ENCODE peak calls at places on chromosome 1, in seven cellular contexts. H, J, C, E, U, V and T are unnamed samples.

GRCh38 chr1:223102797-223103533 is 40.1 kb downstream of the TLR5 start:
- DNase-seq in H (no peak), J (no peak), C (peak; percentile 7), E (no peak), U (no peak), V (peak; percentile 75), T (peak; percentile 67)

GRCh38 chr1:24362982-24363614 is 43.9 kb downstream of the GRHL3 start:
- DNase-seq in H (no peak), J (peak; percentile 27), C (peak; percentile 96), E (peak; percentile 85), U (no peak), V (no peak), T (no peak)

GRCh38 chr1:93588206-93588605 is 93.4 kb downstream of the BCAR3 start:
- DNase-seq in H (no peak), J (no peak), C (no peak), E (peak; percentile 36), U (no peak), V (no peak), T (no peak)

GRCh38 chr1:182446033-182446669 is 3.8 kb upstream of the RGSL1 start:
- DNase-seq in H (peak; percentile 8), J (peak; percentile 51), C (peak; percentile 31), E (peak; percentile 44), U (no peak), V (peak; percentile 51), T (peak; percentile 63)

GRCh38 chr1:225962440-225962975 is 21.5 kb upstream of the LEFTY2 start:
- DNase-seq in H (peak; percentile 14), J (no peak), C (no peak), E (no peak), U (peak; percentile 31), V (no peak), T (no peak)

GRCh38 chr1:116808476-116809180 is 54.4 kb downstream of the CD2 start:
- DNase-seq in H (peak; percentile 50), J (no peak), C (peak; percentile 80), E (no peak), U (no peak), V (no peak), T (no peak)

GRCh38 chr1:151832318-151832984 is 849 bp upstream of the RORC start:
- DNase-seq in H (no peak), J (no peak), C (peak; percentile 69), E (no peak), U (no peak), V (peak; percentile 84), T (peak; percentile 94)

GRCh38 chr1:23196627-23197328 is 20.5 kb downstream of the HTR1D start:
- DNase-seq in H (no peak), J (peak; percentile 74), C (peak; percentile 98), E (peak; percentile 99), U (no peak), V (no peak), T (no peak)

GRCh38 chr1:7584157-7584556 is 186.9 kb upstream of the VAMP3 start:
- DNase-seq in H (no peak), J (no peak), C (no peak), E (no peak), U (no peak), V (no peak), T (no peak)

GRCh38 chr1:202200112-202200548 is 6.5 kb downstream of the LGR6 start:
- DNase-seq in H (no peak), J (peak; percentile 89), C (peak; percentile 52), E (peak; percentile 53), U (no peak), V (no peak), T (no peak)

GRCh38 chr1:4933232-4933631 is 278.8 kb downstream of the AJAP1 start:
- DNase-seq in H (no peak), J (no peak), C (no peak), E (no peak), U (no peak), V (no peak), T (no peak)

GRCh38 chr1:117584181-117584580 is 21.7 kb upstream of the TENT5C start:
- DNase-seq in H (no peak), J (no peak), C (no peak), E (no peak), U (no peak), V (no peak), T (no peak)

GRCh38 chr1:55428944-55429931 is 214.1 kb upstream of the USP24 start:
- DNase-seq in H (no peak), J (peak; percentile 97), C (peak; percentile 95), E (peak; percentile 100), U (no peak), V (no peak), T (no peak)

GRCh38 chr1:22184892-22185612 is 42.2 kb upstream of the WNT4 start:
- DNase-seq in H (no peak), J (no peak), C (peak; percentile 48), E (no peak), U (no peak), V (peak; percentile 83), T (peak; percentile 88)

GRCh38 chr1:208029381-208030319 is 118.7 kb upstream of the CD34 start:
- DNase-seq in H (no peak), J (no peak), C (no peak), E (peak; percentile 70), U (no peak), V (no peak), T (no peak)